ENCODE peak calls at places on chromosome 21, in four cellular contexts. W is activated naive CD8-positive, alpha-beta T cell treated with anti-CD3 and anti-CD28 coated beads, Interleukin-2, amount 50 U/mL, for 16 hours; J is A549; N is A172. H is an unnamed sample.

GRCh38 chr21:38322551-38322950 is 65.8 kb downstream of the KCNJ15 start:
- DNase-seq in N (no peak), J (no peak), W (no peak), H (peak)

GRCh38 chr21:26165331-26165730 is 5.2 kb downstream of the APP start:
- DNase-seq in W (no peak), N (no peak), J (no peak), H (no peak)

GRCh38 chr21:41565550-41565949 is 57.6 kb upstream of the TMPRSS2 start:
- DNase-seq in W (no peak), J (no peak), N (no peak), H (no peak)

GRCh38 chr21:41754481-41754891 is 12.4 kb downstream of the RIPK4 start:
- DNase-seq in J (no peak), N (peak), W (no peak), H (no peak)

GRCh38 chr21:42400525-42400924 is 3.2 kb upstream of the UBASH3A start:
- DNase-seq in W (no peak), N (peak), J (no peak), H (no peak)

GRCh38 chr21:27464643-27465042 is 497.8 kb upstream of the ADAMTS5 start:
- DNase-seq in W (no peak), N (peak), J (no peak), H (no peak)

GRCh38 chr21:26708223-26708800 is 135.2 kb upstream of the CYYR1 start:
- DNase-seq in W (no peak), N (no peak), J (no peak), H (no peak)

GRCh38 chr21:26736449-26736848 is 108.8 kb downstream of the ADAMTS1 start:
- DNase-seq in N (no peak), J (no peak), W (no peak), H (no peak)

GRCh38 chr21:45253180-45253579 is 34.5 kb downstream of the POFUT2 start:
- DNase-seq in W (no peak), N (peak), J (no peak), H (no peak)

GRCh38 chr21:38804030-38804616 is 1.6 kb upstream of the ETS2 start:
- DNase-seq in J (no peak), W (no peak), N (no peak), H (no peak)

GRCh38 chr21:30769724-30770431 is 14.7 kb upstream of the KRTAP21-1 start:
- DNase-seq in W (no peak), N (no peak), J (no peak), H (no peak)

GRCh38 chr21:16280731-16281130 is 550.9 kb downstream of the USP25 start:
- DNase-seq in W (no peak), N (peak), J (no peak), H (no peak)

GRCh38 chr21:36955783-36956182 is 10.7 kb downstream of the HLCS start:
- DNase-seq in J (no peak), N (no peak), W (no peak), H (no peak)

GRCh38 chr21:26769613-26770188 is 75.5 kb downstream of the ADAMTS1 start:
- DNase-seq in J (peak), N (peak), W (no peak), H (peak)

GRCh38 chr21:41953249-41953830 is 478 bp downstream of the C2CD2 start:
- DNase-seq in J (no peak), W (no peak), N (no peak), H (no peak)

GRCh38 chr21:35024071-35024420 is 25.1 kb downstream of the RUNX1 start:
- DNase-seq in N (no peak), W (no peak), J (peak), H (no peak)

GRCh38 chr21:29164330-29164942 is 34.0 kb downstream of the MAP3K7CL start:
- DNase-seq in J (peak), W (no peak), N (peak), H (no peak)

GRCh38 chr21:31294691-31295090 is 49.4 kb downstream of the TIAM1 start:
- DNase-seq in N (no peak), J (no peak), W (no peak), H (no peak)

GRCh38 chr21:38277501-38278111 is 20.8 kb downstream of the KCNJ15 start:
- DNase-seq in N (peak), W (no peak), J (peak), H (peak)

GRCh38 chr21:43322805-43323204 is 104.1 kb downstream of the SIK1 start:
- DNase-seq in W (no peak), N (no peak), J (no peak), H (no peak)

GRCh38 chr21:41317458-41317857 is 857 bp downstream of the FAM3B start:
- DNase-seq in W (no peak), J (no peak), N (no peak), H (no peak)

GRCh38 chr21:42388740-42389448 is 7.0 kb downstream of the TMPRSS3 start:
- DNase-seq in J (no peak), W (no peak), N (no peak), H (no peak)

GRCh38 chr21:27564684-27565280 is 597.9 kb upstream of the ADAMTS5 start:
- DNase-seq in N (peak), W (no peak), J (peak), H (no peak)

GRCh38 chr21:45401916-45402900 is 2.8 kb upstream of the COL18A1 start:
- DNase-seq in W (no peak), N (no peak), J (no peak), H (no peak)

GRCh38 chr21:31326478-31327247 is 17.4 kb downstream of the TIAM1 start:
- DNase-seq in W (peak), N (no peak), J (no peak), H (peak)

GRCh38 chr21:45142469-45142868 is 68.1 kb downstream of the ADARB1 start:
- DNase-seq in J (no peak), W (no peak), N (peak), H (no peak)

GRCh38 chr21:34836103-34836932 is 167.5 kb downstream of the CLIC6 start:
- DNase-seq in W (no peak), J (peak), N (peak), H (peak)

GRCh38 chr21:40936771-40937261 is 89.9 kb upstream of the DSCAM start:
- DNase-seq in J (no peak), N (peak), W (no peak), H (no peak)

GRCh38 chr21:36697473-36698159 is 1.3 kb upstream of the SIM2 start:
- DNase-seq in N (no peak), J (no peak), W (no peak), H (no peak)

GRCh38 chr21:45353200-45353599 is 51.8 kb upstream of the COL18A1 start:
- DNase-seq in W (no peak), N (no peak), J (no peak), H (no peak)

GRCh38 chr21:21750124-21750825 is 752.1 kb downstream of the NCAM2 start:
- DNase-seq in W (no peak), J (no peak), N (no peak), H (no peak)

GRCh38 chr21:40120944-40121575 is 253.8 kb downstream of the PCP4 start:
- DNase-seq in N (peak), W (no peak), J (peak), H (no peak)

GRCh38 chr21:41631564-41632461 is 123.9 kb upstream of the TMPRSS2 start:
- DNase-seq in W (no peak), N (peak), J (peak), H (no peak)

GRCh38 chr21:45972716-45973474 is 8.7 kb upstream of the COL6A1 start:
- DNase-seq in N (peak), W (no peak), J (no peak), H (peak)

GRCh38 chr21:21367583-21367982 is 369.4 kb downstream of the NCAM2 start:
- DNase-seq in J (no peak), N (no peak), W (no peak), H (no peak)

GRCh38 chr21:39050839-39051560 is 132.3 kb downstream of the PSMG1 start:
- DNase-seq in J (no peak), N (no peak), W (no peak), H (no peak)